ENCODE peak calls at places on chromosomes 12 and 14, in six cellular contexts. One of them, this sample, is unnamed.

GRCh38 chr14:49634547-49635334 is at the start of gene DNAAF2:
- DNase-seq in cardiac fibroblast: peak; percentile 79
- DNase-seq in psoas muscle: no peak
- DNase-seq in astrocyte: peak; percentile 71
- DNase-seq in CD8-positive, alpha-beta T cell: peak; percentile 42
- DNase-seq in left ventricle myocardium inferior: peak; percentile 53
- DNase-seq in this sample: peak; percentile 89

GRCh38 chr14:25052921-25053320 is 3.0 kb upstream of the STXBP6 start:
- DNase-seq in left ventricle myocardium inferior: no peak
- DNase-seq in astrocyte: no peak
- DNase-seq in cardiac fibroblast: no peak
- DNase-seq in psoas muscle: no peak
- DNase-seq in CD8-positive, alpha-beta T cell: no peak
- DNase-seq in this sample: no peak

GRCh38 chr12:124286414-124286813 is 8.5 kb upstream of the RFLNA start:
- DNase-seq in cardiac fibroblast: no peak
- DNase-seq in left ventricle myocardium inferior: no peak
- DNase-seq in CD8-positive, alpha-beta T cell: no peak
- DNase-seq in psoas muscle: no peak
- DNase-seq in astrocyte: peak; percentile 76
- DNase-seq in this sample: no peak

GRCh38 chr14:54794796-54795195 is 107.8 kb downstream of the GCH1 start:
- DNase-seq in astrocyte: no peak
- DNase-seq in left ventricle myocardium inferior: no peak
- DNase-seq in CD8-positive, alpha-beta T cell: no peak
- DNase-seq in psoas muscle: no peak
- DNase-seq in cardiac fibroblast: no peak
- DNase-seq in this sample: no peak

GRCh38 chr12:76547526-76547925 is 12.0 kb downstream of the OSBPL8 start:
- DNase-seq in CD8-positive, alpha-beta T cell: no peak
- DNase-seq in astrocyte: peak; percentile 14
- DNase-seq in left ventricle myocardium inferior: no peak
- DNase-seq in psoas muscle: no peak
- DNase-seq in cardiac fibroblast: no peak
- DNase-seq in this sample: no peak

GRCh38 chr14:75662966-75663365 is 1.9 kb downstream of the TTLL5 start:
- DNase-seq in cardiac fibroblast: no peak
- DNase-seq in CD8-positive, alpha-beta T cell: no peak
- DNase-seq in psoas muscle: no peak
- DNase-seq in astrocyte: no peak
- DNase-seq in left ventricle myocardium inferior: no peak
- DNase-seq in this sample: no peak

GRCh38 chr12:41053046-41053445 is 135.1 kb upstream of the PDZRN4 start:
- DNase-seq in astrocyte: no peak
- DNase-seq in psoas muscle: no peak
- DNase-seq in cardiac fibroblast: no peak
- DNase-seq in CD8-positive, alpha-beta T cell: no peak
- DNase-seq in left ventricle myocardium inferior: no peak
- DNase-seq in this sample: no peak

GRCh38 chr12:50017047-50017446 is 8.2 kb downstream of the RACGAP1 start:
- DNase-seq in CD8-positive, alpha-beta T cell: no peak
- DNase-seq in psoas muscle: no peak
- DNase-seq in cardiac fibroblast: peak; percentile 94
- DNase-seq in astrocyte: peak; percentile 74
- DNase-seq in left ventricle myocardium inferior: no peak
- DNase-seq in this sample: no peak

GRCh38 chr14:31166271-31166561 is 41.4 kb downstream of the HECTD1 start:
- DNase-seq in CD8-positive, alpha-beta T cell: no peak
- DNase-seq in left ventricle myocardium inferior: no peak
- DNase-seq in cardiac fibroblast: no peak
- DNase-seq in psoas muscle: no peak
- DNase-seq in astrocyte: no peak
- DNase-seq in this sample: no peak

GRCh38 chr12:29960113-29960512 is 176.4 kb upstream of the TMTC1 start:
- DNase-seq in CD8-positive, alpha-beta T cell: no peak
- DNase-seq in psoas muscle: no peak
- DNase-seq in cardiac fibroblast: no peak
- DNase-seq in left ventricle myocardium inferior: no peak
- DNase-seq in astrocyte: no peak
- DNase-seq in this sample: no peak

GRCh38 chr14:103151270-103151933 is 28.1 kb downstream of the TNFAIP2 start:
- DNase-seq in astrocyte: no peak
- DNase-seq in CD8-positive, alpha-beta T cell: no peak
- DNase-seq in cardiac fibroblast: peak; percentile 25
- DNase-seq in left ventricle myocardium inferior: no peak
- DNase-seq in psoas muscle: no peak
- DNase-seq in this sample: no peak

GRCh38 chr14:90495357-90496276 is 98.8 kb downstream of the CALM1 start:
- DNase-seq in left ventricle myocardium inferior: no peak
- DNase-seq in astrocyte: peak; percentile 57
- DNase-seq in psoas muscle: peak; percentile 30
- DNase-seq in cardiac fibroblast: peak; percentile 76
- DNase-seq in CD8-positive, alpha-beta T cell: no peak
- DNase-seq in this sample: no peak

GRCh38 chr14:74217672-74218448 is 21.4 kb upstream of the VSX2 start:
- DNase-seq in psoas muscle: peak; percentile 85
- DNase-seq in cardiac fibroblast: peak; percentile 61
- DNase-seq in CD8-positive, alpha-beta T cell: peak; percentile 56
- DNase-seq in left ventricle myocardium inferior: peak; percentile 63
- DNase-seq in astrocyte: peak; percentile 11
- DNase-seq in this sample: peak; percentile 87

GRCh38 chr12:47722136-47722834 is 3.0 kb downstream of the ENDOU start:
- DNase-seq in astrocyte: no peak
- DNase-seq in left ventricle myocardium inferior: no peak
- DNase-seq in psoas muscle: no peak
- DNase-seq in CD8-positive, alpha-beta T cell: no peak
- DNase-seq in cardiac fibroblast: no peak
- DNase-seq in this sample: no peak

GRCh38 chr12:101830391-101831325 is at the start of gene GNPTAB:
- DNase-seq in astrocyte: peak; percentile 65
- DNase-seq in left ventricle myocardium inferior: peak; percentile 92
- DNase-seq in psoas muscle: peak; percentile 96
- DNase-seq in cardiac fibroblast: peak; percentile 92
- DNase-seq in CD8-positive, alpha-beta T cell: peak; percentile 94
- DNase-seq in this sample: peak; percentile 97

GRCh38 chr12:114445401-114446323 is 39.7 kb upstream of the TBX5 start:
- DNase-seq in astrocyte: no peak
- DNase-seq in psoas muscle: no peak
- DNase-seq in CD8-positive, alpha-beta T cell: no peak
- DNase-seq in cardiac fibroblast: no peak
- DNase-seq in left ventricle myocardium inferior: no peak
- DNase-seq in this sample: no peak

GRCh38 chr12:24948816-24949722 is at the start of gene BCAT1:
- DNase-seq in CD8-positive, alpha-beta T cell: no peak
- DNase-seq in psoas muscle: peak; percentile 82
- DNase-seq in cardiac fibroblast: peak; percentile 89
- DNase-seq in astrocyte: peak; percentile 78
- DNase-seq in left ventricle myocardium inferior: peak; percentile 73
- DNase-seq in this sample: peak; percentile 88

GRCh38 chr12:55934343-55934742 is 3.4 kb downstream of the DGKA start:
- DNase-seq in psoas muscle: no peak
- DNase-seq in CD8-positive, alpha-beta T cell: no peak
- DNase-seq in astrocyte: no peak
- DNase-seq in left ventricle myocardium inferior: no peak
- DNase-seq in cardiac fibroblast: peak; percentile 66
- DNase-seq in this sample: no peak

GRCh38 chr12:55934773-55935172 is 3.8 kb downstream of the DGKA start:
- DNase-seq in psoas muscle: no peak
- DNase-seq in astrocyte: no peak
- DNase-seq in left ventricle myocardium inferior: no peak
- DNase-seq in CD8-positive, alpha-beta T cell: no peak
- DNase-seq in cardiac fibroblast: no peak
- DNase-seq in this sample: no peak

GRCh38 chr12:55937956-55938355 is 7.0 kb downstream of the DGKA start:
- DNase-seq in left ventricle myocardium inferior: no peak
- DNase-seq in cardiac fibroblast: peak; percentile 45
- DNase-seq in psoas muscle: no peak
- DNase-seq in CD8-positive, alpha-beta T cell: no peak
- DNase-seq in astrocyte: no peak
- DNase-seq in this sample: no peak

GRCh38 chr12:55933799-55934174 is 2.8 kb downstream of the DGKA start:
- DNase-seq in cardiac fibroblast: no peak
- DNase-seq in left ventricle myocardium inferior: no peak
- DNase-seq in astrocyte: no peak
- DNase-seq in CD8-positive, alpha-beta T cell: no peak
- DNase-seq in psoas muscle: no peak
- DNase-seq in this sample: no peak

DNA sequence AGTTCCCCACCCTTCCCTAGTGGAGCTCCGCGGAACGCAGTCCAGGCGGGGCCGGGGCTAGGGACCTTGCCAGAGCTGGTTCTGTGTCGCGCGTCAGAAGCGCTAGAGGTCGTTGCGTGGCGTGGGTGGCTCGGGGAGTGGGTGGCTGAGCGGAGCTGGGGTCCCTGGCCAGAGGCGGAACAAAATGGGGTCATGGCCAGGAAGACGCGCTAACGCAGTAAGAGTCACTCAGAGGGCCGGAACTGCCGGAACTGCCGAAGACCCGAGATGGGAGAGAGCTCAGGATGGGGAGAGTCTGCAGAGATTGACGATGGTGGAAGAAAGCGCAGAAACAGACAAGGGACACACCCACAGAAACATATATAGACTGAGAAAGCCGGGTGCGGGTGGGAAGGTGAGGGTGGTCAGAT is 4.8 kb downstream of the DGKA start:
- DNase-seq in cardiac fibroblast: no peak
- DNase-seq in psoas muscle: peak; percentile 70
- DNase-seq in astrocyte: no peak
- DNase-seq in CD8-positive, alpha-beta T cell: no peak
- DNase-seq in left ventricle myocardium inferior: peak; percentile 54
- DNase-seq in this sample: peak; percentile 84
- TF ChIP-seq CTCF in cardiac fibroblast: peak; percentile 11
- TF ChIP-seq CTCF in psoas muscle: no peak
- TF ChIP-seq CTCF in astrocyte: no peak
- TF ChIP-seq CTCF in CD8-positive, alpha-beta T cell: no peak
- TF ChIP-seq CTCF in left ventricle myocardium inferior: no peak
- TF ChIP-seq CTCF in this sample: no peak

GRCh38 chr12:6268484-6269157 is 41.9 kb upstream of the PLEKHG6 start:
- DNase-seq in CD8-positive, alpha-beta T cell: no peak
- DNase-seq in psoas muscle: no peak
- DNase-seq in cardiac fibroblast: no peak
- DNase-seq in astrocyte: no peak
- DNase-seq in left ventricle myocardium inferior: no peak
- DNase-seq in this sample: peak; percentile 75

GRCh38 chr12:6265038-6265405 is 45.5 kb upstream of the PLEKHG6 start:
- DNase-seq in psoas muscle: no peak
- DNase-seq in left ventricle myocardium inferior: no peak
- DNase-seq in cardiac fibroblast: no peak
- DNase-seq in CD8-positive, alpha-beta T cell: no peak
- DNase-seq in astrocyte: no peak
- DNase-seq in this sample: peak; percentile 33

GRCh38 chr12:6266431-6267006 is 44.0 kb upstream of the PLEKHG6 start:
- DNase-seq in astrocyte: no peak
- DNase-seq in left ventricle myocardium inferior: no peak
- DNase-seq in cardiac fibroblast: no peak
- DNase-seq in CD8-positive, alpha-beta T cell: no peak
- DNase-seq in psoas muscle: no peak
- DNase-seq in this sample: peak; percentile 86

GRCh38 chr12:6264402-6265037 is 46.0 kb upstream of the PLEKHG6 start:
- DNase-seq in astrocyte: no peak
- DNase-seq in left ventricle myocardium inferior: no peak
- DNase-seq in psoas muscle: no peak
- DNase-seq in cardiac fibroblast: no peak
- DNase-seq in CD8-positive, alpha-beta T cell: no peak
- DNase-seq in this sample: peak; percentile 91

GRCh38 chr12:6267007-6267721 is 43.3 kb upstream of the PLEKHG6 start:
- DNase-seq in psoas muscle: no peak
- DNase-seq in left ventricle myocardium inferior: no peak
- DNase-seq in astrocyte: peak; percentile 71
- DNase-seq in CD8-positive, alpha-beta T cell: no peak
- DNase-seq in cardiac fibroblast: peak; percentile 19
- DNase-seq in this sample: peak; percentile 79
- TF ChIP-seq CTCF in psoas muscle: no peak
- TF ChIP-seq CTCF in left ventricle myocardium inferior: no peak
- TF ChIP-seq CTCF in astrocyte: no peak
- TF ChIP-seq CTCF in CD8-positive, alpha-beta T cell: no peak
- TF ChIP-seq CTCF in cardiac fibroblast: no peak
- TF ChIP-seq CTCF in this sample: peak; percentile 6

GRCh38 chr14:68673464-68673863 is 119.4 kb downstream of the ZFP36L1 start:
- DNase-seq in left ventricle myocardium inferior: no peak
- DNase-seq in astrocyte: no peak
- DNase-seq in psoas muscle: no peak
- DNase-seq in cardiac fibroblast: no peak
- DNase-seq in CD8-positive, alpha-beta T cell: no peak
- DNase-seq in this sample: no peak

GRCh38 chr14:68670344-68670725 is 122.5 kb downstream of the ZFP36L1 start:
- DNase-seq in astrocyte: no peak
- DNase-seq in CD8-positive, alpha-beta T cell: no peak
- DNase-seq in psoas muscle: no peak
- DNase-seq in cardiac fibroblast: no peak
- DNase-seq in left ventricle myocardium inferior: no peak
- DNase-seq in this sample: no peak

GRCh38 chr14:68671899-68672298 is 121.0 kb downstream of the ZFP36L1 start:
- DNase-seq in cardiac fibroblast: no peak
- DNase-seq in CD8-positive, alpha-beta T cell: no peak
- DNase-seq in left ventricle myocardium inferior: no peak
- DNase-seq in psoas muscle: no peak
- DNase-seq in astrocyte: no peak
- DNase-seq in this sample: no peak

GRCh38 chr14:68674538-68675232 is 118.2 kb downstream of the ZFP36L1 start:
- DNase-seq in left ventricle myocardium inferior: no peak
- DNase-seq in psoas muscle: no peak
- DNase-seq in astrocyte: no peak
- DNase-seq in CD8-positive, alpha-beta T cell: no peak
- DNase-seq in cardiac fibroblast: no peak
- DNase-seq in this sample: no peak

GRCh38 chr14:68672609-68673285 is 120.1 kb downstream of the ZFP36L1 start:
- DNase-seq in CD8-positive, alpha-beta T cell: no peak
- DNase-seq in psoas muscle: no peak
- DNase-seq in astrocyte: no peak
- DNase-seq in cardiac fibroblast: peak; percentile 43
- DNase-seq in left ventricle myocardium inferior: no peak
- DNase-seq in this sample: no peak
- TF ChIP-seq CTCF in CD8-positive, alpha-beta T cell: no peak
- TF ChIP-seq CTCF in psoas muscle: no peak
- TF ChIP-seq CTCF in astrocyte: no peak
- TF ChIP-seq CTCF in cardiac fibroblast: no peak
- TF ChIP-seq CTCF in left ventricle myocardium inferior: peak; percentile 31
- TF ChIP-seq CTCF in this sample: no peak

GRCh38 chr12:109347579-109347978 is at the start of gene MYO1H:
- DNase-seq in psoas muscle: no peak
- DNase-seq in CD8-positive, alpha-beta T cell: no peak
- DNase-seq in astrocyte: no peak
- DNase-seq in cardiac fibroblast: no peak
- DNase-seq in left ventricle myocardium inferior: no peak
- DNase-seq in this sample: no peak

GRCh38 chr12:109345428-109345827 is 2.3 kb upstream of the MYO1H start:
- DNase-seq in psoas muscle: no peak
- DNase-seq in CD8-positive, alpha-beta T cell: no peak
- DNase-seq in left ventricle myocardium inferior: no peak
- DNase-seq in cardiac fibroblast: no peak
- DNase-seq in astrocyte: no peak
- DNase-seq in this sample: no peak

DNA sequence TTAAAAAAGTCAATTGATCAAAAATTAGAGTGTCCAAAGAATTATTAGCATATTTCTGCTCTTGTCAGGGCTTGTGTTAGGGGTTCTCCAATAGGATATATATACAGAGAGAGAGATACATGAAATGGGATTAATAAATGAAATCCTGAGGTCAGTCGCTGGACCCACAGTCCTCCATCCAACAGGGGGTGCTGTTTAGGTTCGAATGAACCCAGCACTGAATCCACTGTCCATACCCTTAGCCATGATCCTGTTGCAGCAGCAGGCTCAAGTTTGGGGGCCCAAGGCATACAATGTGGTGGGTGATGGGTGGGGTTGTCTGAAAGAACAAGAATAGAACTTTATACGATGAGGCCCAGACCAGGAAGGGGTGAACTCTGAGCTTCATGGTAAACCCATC is 780 bp upstream of the MYO1H start:
- DNase-seq in psoas muscle: no peak
- DNase-seq in left ventricle myocardium inferior: no peak
- DNase-seq in astrocyte: no peak
- DNase-seq in cardiac fibroblast: no peak
- DNase-seq in CD8-positive, alpha-beta T cell: no peak
- DNase-seq in this sample: no peak
- TF ChIP-seq CTCF in psoas muscle: no peak
- TF ChIP-seq CTCF in left ventricle myocardium inferior: no peak
- TF ChIP-seq CTCF in astrocyte: no peak
- TF ChIP-seq CTCF in cardiac fibroblast: no peak
- TF ChIP-seq CTCF in CD8-positive, alpha-beta T cell: no peak
- TF ChIP-seq CTCF in this sample: no peak

This sample was measured in kidney.